ENCODE peak calls at places on chromosomes 3 and 15, in six cellular contexts. J is iPS-NIHi11; I is HT1080; P is stimulated activated CD8-positive, alpha-beta memory T cell treated with anti-CD3 and anti-CD28 coated beads, Interleukin-2, amount 100 ng/mL, for 1 hour; W is HTR-8/SVneo; V is NCI-H1092 treated with DMSO at 0.1 percent for 48 hours. Y is an unnamed sample.

GRCh38 chr15:50939911-50940310 is 31.4 kb downstream of the AP4E1 start:
- DNase-seq in J (no peak), I (no peak), V (no peak), W (no peak), P (no peak), Y (no peak)

GRCh38 chr3:193865339-193865738 is 270.6 kb upstream of the HES1 start:
- DNase-seq in J (no peak), P (no peak), W (no peak), I (no peak), V (no peak), Y (no peak)

GRCh38 chr15:42498212-42499038 is 3.0 kb downstream of the SNAP23 start:
- DNase-seq in V (no peak), W (no peak), I (no peak), P (no peak), J (no peak), Y (no peak)

GRCh38 chr3:165192610-165193192 is 3.5 kb downstream of the SLITRK3 start:
- DNase-seq in J (peak), W (no peak), P (no peak), I (no peak), V (no peak), Y (no peak)

GRCh38 chr3:168604767-168605166 is 509.0 kb upstream of the GOLIM4 start:
- DNase-seq in I (peak), P (no peak), W (no peak), V (no peak), J (no peak), Y (no peak)

GRCh38 chr15:93974804-93975481 is 256.4 kb upstream of the MCTP2 start:
- DNase-seq in V (peak), P (no peak), I (peak), W (no peak), J (peak), Y (no peak)

GRCh38 chr3:76547674-76548073 is 492.2 kb upstream of the ROBO2 start:
- DNase-seq in P (no peak), J (no peak), I (no peak), V (no peak), W (no peak), Y (no peak)

GRCh38 chr3:172709776-172710708 is 825 bp downstream of the NCEH1 start:
- DNase-seq in P (no peak), V (peak), W (peak), I (peak), J (peak), Y (no peak)

GRCh38 chr3:158845748-158846350 is 44.0 kb downstream of the MFSD1 start:
- DNase-seq in I (peak), J (peak), V (peak), P (no peak), W (peak), Y (no peak)

GRCh38 chr3:143286392-143287010 is 166.9 kb downstream of the CHST2 start:
- DNase-seq in V (no peak), P (no peak), J (no peak), W (no peak), I (no peak), Y (no peak)

GRCh38 chr3:105674437-105675065 is 194.3 kb downstream of the CBLB start:
- DNase-seq in I (no peak), J (no peak), W (no peak), V (no peak), P (no peak), Y (no peak)

GRCh38 chr15:81292516-81293001 is 31.4 kb downstream of the STARD5 start:
- DNase-seq in I (no peak), V (no peak), P (no peak), J (no peak), W (no peak), Y (no peak)

GRCh38 chr15:99135194-99135593 is 30.3 kb downstream of the SYNM start:
- DNase-seq in P (no peak), W (no peak), I (no peak), V (no peak), J (no peak), Y (no peak)

Y was measured in SIG-M5.